ENCODE peak calls at places on chromosomes 12 and 14, in ten cellular contexts. N is A549; L is NCI-H1930; Z is naive thymus-derived CD8-positive, alpha-beta T cell; D is EL; E is NCI-H1436; K is NCI-H510A; X is activated naive CD4-positive, alpha-beta T cell; Q is right cardiac atrium; G is AG20443. F is an unnamed sample.

GRCh38 chr12:67299936-67300335 is 30.8 kb downstream of the CAND1 start:
- DNase-seq in N (no peak), L (no peak), Z (no peak), D (no peak), E (no peak), K (peak), X (no peak), Q (no peak), G (no peak), F (no peak)

GRCh38 chr14:58572092-58572853 is 65.5 kb upstream of the DACT1 start:
- DNase-seq in N (peak), L (no peak), Z (peak), D (peak), E (no peak), K (no peak), X (peak), Q (no peak), G (peak), F (no peak)

GRCh38 chr14:94021001-94021400 is 5.1 kb upstream of the OTUB2 start:
- DNase-seq in N (peak), L (no peak), Z (no peak), D (no peak), E (no peak), K (no peak), X (no peak), Q (peak), G (peak), F (no peak)

GRCh38 chr12:34399631-34400422 is 377.5 kb downstream of the ALG10 start:
- DNase-seq in N (no peak), L (no peak), Z (no peak), D (no peak), E (no peak), K (no peak), X (no peak), Q (peak), G (peak), F (peak)

GRCh38 chr12:104825408-104825807 is 132.7 kb downstream of the SLC41A2 start:
- DNase-seq in N (peak), L (no peak), Z (no peak), D (peak), E (no peak), K (no peak), X (no peak), Q (no peak), G (no peak), F (no peak)

GRCh38 chr12:77060136-77060882 is 5.1 kb downstream of the E2F7 start:
- DNase-seq in N (no peak), L (no peak), Z (no peak), D (no peak), E (no peak), K (no peak), X (no peak), Q (no peak), G (no peak), F (no peak)

GRCh38 chr12:106780010-106780625 is 5.6 kb downstream of the RIC8B start:
- DNase-seq in N (peak), L (peak), Z (no peak), D (peak), E (no peak), K (no peak), X (no peak), Q (no peak), G (no peak), F (no peak)

GRCh38 chr12:22609501-22609900 is 15.5 kb upstream of the ETNK1 start:
- DNase-seq in N (no peak), L (no peak), Z (no peak), D (no peak), E (no peak), K (no peak), X (no peak), Q (no peak), G (no peak), F (no peak)

F was measured in aorta.